ENCODE peak calls at places on chromosomes 16 and 17, in five cellular contexts. One of them, this sample, is unnamed.
A peak's percentile ranks its signal among the peaks of the same experiment; 100 is the strongest.

GRCh38 chr16:66741131-66741900 is 10.1 kb downstream of the DYNC1LI2 start:
- DNase-seq in GM12878: no peak
- DNase-seq in SK-N-SH: peak; percentile 79
- DNase-seq in K562: peak; percentile 40
- DNase-seq in HepG2: peak; percentile 20
- DNase-seq in this sample: peak; percentile 88

GRCh38 chr17:8781784-8782575 is 17.2 kb downstream of the MFSD6L start:
- DNase-seq in GM12878: no peak
- DNase-seq in SK-N-SH: no peak
- DNase-seq in K562: no peak
- DNase-seq in HepG2: no peak
- DNase-seq in this sample: no peak

GRCh38 chr17:15341385-15341849 is at the start of gene TEKT3:
- DNase-seq in GM12878: no peak
- DNase-seq in SK-N-SH: peak; percentile 94
- DNase-seq in K562: peak; percentile 54
- DNase-seq in HepG2: no peak
- DNase-seq in this sample: peak; percentile 55

GRCh38 chr16:56871172-56871593 is 6.2 kb downstream of the SLC12A3 start:
- DNase-seq in GM12878: peak; percentile 49
- DNase-seq in SK-N-SH: peak; percentile 50
- DNase-seq in K562: peak; percentile 23
- DNase-seq in HepG2: peak; percentile 31
- DNase-seq in this sample: peak; percentile 53

GRCh38 chr17:36755586-36755985 is 154.2 kb downstream of the MRM1 start:
- DNase-seq in GM12878: no peak
- DNase-seq in SK-N-SH: peak; percentile 68
- DNase-seq in K562: peak; percentile 70
- DNase-seq in HepG2: peak; percentile 20
- DNase-seq in this sample: no peak

GRCh38 chr17:40553694-40554534 is 11.4 kb downstream of the CCR7 start:
- DNase-seq in GM12878: no peak
- DNase-seq in SK-N-SH: no peak
- DNase-seq in K562: peak; percentile 91
- DNase-seq in HepG2: peak; percentile 48
- DNase-seq in this sample: peak; percentile 43

GRCh38 chr16:55475919-55476318 is 3.1 kb upstream of the MMP2 start:
- DNase-seq in GM12878: no peak
- DNase-seq in SK-N-SH: no peak
- DNase-seq in K562: no peak
- DNase-seq in HepG2: no peak
- DNase-seq in this sample: no peak

GRCh38 chr16:62224810-62225209 is 188.6 kb upstream of the CDH8 start:
- DNase-seq in GM12878: no peak
- DNase-seq in SK-N-SH: no peak
- DNase-seq in K562: no peak
- DNase-seq in HepG2: no peak
- DNase-seq in this sample: no peak

GRCh38 chr17:30344283-30345088 is 10.6 kb upstream of the TMIGD1 start:
- DNase-seq in GM12878: no peak
- DNase-seq in SK-N-SH: peak; percentile 25
- DNase-seq in K562: peak; percentile 59
- DNase-seq in HepG2: peak; percentile 96
- DNase-seq in this sample: peak; percentile 59

GRCh38 chr17:39751637-39752036 is 13.9 kb downstream of the GRB7 start:
- DNase-seq in GM12878: no peak
- DNase-seq in SK-N-SH: peak; percentile 31
- DNase-seq in K562: no peak
- DNase-seq in HepG2: no peak
- DNase-seq in this sample: no peak

GRCh38 chr16:10181196-10182162 is 749 bp downstream of the GRIN2A start:
- DNase-seq in GM12878: no peak
- DNase-seq in SK-N-SH: peak; percentile 91
- DNase-seq in K562: peak; percentile 60
- DNase-seq in HepG2: peak; percentile 38
- DNase-seq in this sample: peak; percentile 11

GRCh38 chr16:31109622-31110021 is 1.4 kb downstream of the BCKDK start:
- DNase-seq in GM12878: no peak
- DNase-seq in SK-N-SH: no peak
- DNase-seq in K562: no peak
- DNase-seq in HepG2: no peak
- DNase-seq in this sample: no peak

GRCh38 chr17:9074106-9074505 is 52.8 kb downstream of the NTN1 start:
- DNase-seq in GM12878: no peak
- DNase-seq in SK-N-SH: no peak
- DNase-seq in K562: no peak
- DNase-seq in HepG2: no peak
- DNase-seq in this sample: no peak

GRCh38 chr17:8520981-8521380 is 85.3 kb downstream of the NDEL1 start:
- DNase-seq in GM12878: no peak
- DNase-seq in SK-N-SH: no peak
- DNase-seq in K562: no peak
- DNase-seq in HepG2: no peak
- DNase-seq in this sample: no peak

GRCh38 chr17:17675925-17676534 is 5.2 kb upstream of the RAI1 start:
- DNase-seq in GM12878: no peak
- DNase-seq in SK-N-SH: no peak
- DNase-seq in K562: no peak
- DNase-seq in HepG2: no peak
- DNase-seq in this sample: peak; percentile 52

GRCh38 chr16:15031596-15031995 is 24.3 kb downstream of the NTAN1 start:
- DNase-seq in GM12878: no peak
- DNase-seq in SK-N-SH: no peak
- DNase-seq in K562: no peak
- DNase-seq in HepG2: no peak
- DNase-seq in this sample: no peak

GRCh38 chr17:32820440-32820839 is 56.5 kb downstream of the MYO1D start:
- DNase-seq in GM12878: no peak
- DNase-seq in SK-N-SH: no peak
- DNase-seq in K562: no peak
- DNase-seq in HepG2: no peak
- DNase-seq in this sample: no peak

GRCh38 chr17:32822996-32823395 is 53.9 kb downstream of the MYO1D start:
- DNase-seq in GM12878: no peak
- DNase-seq in SK-N-SH: peak; percentile 16
- DNase-seq in K562: no peak
- DNase-seq in HepG2: no peak
- DNase-seq in this sample: no peak

GRCh38 chr17:32815460-32815859 is 61.5 kb downstream of the MYO1D start:
- DNase-seq in GM12878: no peak
- DNase-seq in SK-N-SH: no peak
- DNase-seq in K562: no peak
- DNase-seq in HepG2: no peak
- DNase-seq in this sample: no peak

GRCh38 chr17:32819787-32820186 is 57.1 kb downstream of the MYO1D start:
- DNase-seq in GM12878: no peak
- DNase-seq in SK-N-SH: no peak
- DNase-seq in K562: no peak
- DNase-seq in HepG2: no peak
- DNase-seq in this sample: no peak

GRCh38 chr17:32819035-32819434 is 57.9 kb downstream of the MYO1D start:
- DNase-seq in GM12878: no peak
- DNase-seq in SK-N-SH: peak; percentile 32
- DNase-seq in K562: peak; percentile 81
- DNase-seq in HepG2: no peak
- DNase-seq in this sample: no peak
- H3K9ac ChIP-seq in GM12878: no peak overlapping the region
- H3K9ac ChIP-seq in SK-N-SH: no peak overlapping the region
- H3K9ac ChIP-seq in K562: peak overlapping the region; percentile 2
- H3K9ac ChIP-seq in HepG2: no peak overlapping the region
- H3K9ac ChIP-seq in this sample: no peak overlapping the region

GRCh38 chr17:11035681-11036080 is 197.8 kb upstream of the PIRT start:
- DNase-seq in GM12878: no peak
- DNase-seq in SK-N-SH: no peak
- DNase-seq in K562: no peak
- DNase-seq in HepG2: no peak
- DNase-seq in this sample: no peak

GRCh38 chr17:11026903-11027302 is 189.0 kb upstream of the PIRT start:
- DNase-seq in GM12878: no peak
- DNase-seq in SK-N-SH: no peak
- DNase-seq in K562: no peak
- DNase-seq in HepG2: no peak
- DNase-seq in this sample: no peak

GRCh38 chr17:11028349-11028748 is 190.5 kb upstream of the PIRT start:
- DNase-seq in GM12878: no peak
- DNase-seq in SK-N-SH: no peak
- DNase-seq in K562: no peak
- DNase-seq in HepG2: no peak
- DNase-seq in this sample: no peak

DNA sequence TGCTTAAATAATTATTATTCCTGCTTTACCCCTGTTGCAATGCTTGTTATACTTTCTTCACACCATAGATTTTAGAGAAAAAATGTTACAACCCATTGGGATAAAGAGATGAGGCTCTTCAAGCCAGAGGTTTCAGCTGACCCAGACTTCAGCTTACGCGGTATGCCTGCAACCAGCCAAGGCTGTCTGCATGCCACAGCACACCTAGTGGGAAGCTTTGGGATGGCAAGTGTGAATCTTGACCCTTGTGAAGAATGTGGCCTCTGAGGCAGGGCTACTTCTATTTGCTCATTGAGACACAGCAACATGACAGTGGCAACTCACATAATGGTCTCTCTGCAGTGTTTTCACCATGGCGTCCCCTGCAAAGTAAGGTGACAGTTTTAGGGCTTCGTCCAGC is 193.9 kb upstream of the PIRT start:
- DNase-seq in GM12878: no peak
- DNase-seq in SK-N-SH: no peak
- DNase-seq in K562: peak; percentile 2
- DNase-seq in HepG2: no peak
- DNase-seq in this sample: no peak
- TF ChIP-seq SMC3 in GM12878: no peak
- TF ChIP-seq SMC3 in SK-N-SH: no peak
- TF ChIP-seq SMC3 in K562: no peak
- TF ChIP-seq SMC3 in HepG2: no peak
- TF ChIP-seq SMC3 in this sample: no peak

GRCh38 chr17:4944163-4944553 is 4.1 kb downstream of the RNF167 start:
- DNase-seq in GM12878: no peak
- DNase-seq in SK-N-SH: no peak
- DNase-seq in K562: no peak
- DNase-seq in HepG2: no peak
- DNase-seq in this sample: no peak

GRCh38 chr17:4942760-4943508 is 2.9 kb downstream of the RNF167 start:
- DNase-seq in GM12878: no peak
- DNase-seq in SK-N-SH: no peak
- DNase-seq in K562: no peak
- DNase-seq in HepG2: no peak
- DNase-seq in this sample: no peak

GRCh38 chr17:4945176-4945943 is 3.0 kb downstream of the PFN1 start:
- DNase-seq in GM12878: peak; percentile 65
- DNase-seq in SK-N-SH: no peak
- DNase-seq in K562: peak; percentile 87
- DNase-seq in HepG2: peak; percentile 59
- DNase-seq in this sample: peak; percentile 93

GRCh38 chr17:4945944-4946280 is 2.4 kb downstream of the PFN1 start:
- DNase-seq in GM12878: no peak
- DNase-seq in SK-N-SH: no peak
- DNase-seq in K562: no peak
- DNase-seq in HepG2: no peak
- DNase-seq in this sample: no peak

DNA sequence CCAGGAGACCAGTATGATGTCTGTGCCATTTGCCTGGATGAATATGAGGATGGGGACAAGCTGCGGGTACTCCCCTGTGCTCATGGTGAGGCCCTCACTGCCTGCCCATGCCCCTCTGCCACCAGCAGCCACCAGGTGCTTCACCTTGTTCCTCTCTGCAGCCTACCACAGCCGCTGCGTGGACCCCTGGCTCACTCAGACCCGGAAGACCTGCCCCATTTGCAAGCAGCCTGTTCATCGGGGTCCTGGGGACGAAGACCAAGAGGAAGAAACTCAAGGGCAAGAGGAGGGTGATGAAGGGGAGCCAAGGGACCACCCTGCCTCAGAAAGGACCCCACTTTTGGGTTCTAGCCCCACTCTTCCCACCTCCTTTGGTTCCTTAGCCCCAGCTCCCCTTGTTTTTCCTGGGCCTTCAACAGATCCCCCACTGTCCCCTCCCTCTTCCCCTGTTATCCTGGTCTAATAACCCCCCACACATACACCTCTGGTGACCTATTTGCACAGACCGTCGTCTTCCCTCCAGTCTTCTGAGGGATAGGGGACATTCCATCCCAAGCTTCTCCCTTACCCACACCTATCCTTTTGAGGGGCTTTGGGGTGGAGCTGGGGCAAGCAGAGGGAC is 3.7 kb downstream of the PFN1 start:
- DNase-seq in GM12878: no peak
- DNase-seq in SK-N-SH: no peak
- DNase-seq in K562: no peak
- DNase-seq in HepG2: no peak
- DNase-seq in this sample: no peak
- H3K9ac ChIP-seq in GM12878: peak overlapping the region; percentile 100
- H3K9ac ChIP-seq in SK-N-SH: peak overlapping the region; percentile 41
- H3K9ac ChIP-seq in K562: peak overlapping the region; percentile 73
- H3K9ac ChIP-seq in HepG2: no peak overlapping the region
- H3K9ac ChIP-seq in this sample: peak overlapping the region; percentile 20

GRCh38 chr16:50372611-50373344 is 4.0 kb upstream of the BRD7 start:
- DNase-seq in GM12878: no peak
- DNase-seq in SK-N-SH: peak; percentile 58
- DNase-seq in K562: no peak
- DNase-seq in HepG2: peak; percentile 71
- DNase-seq in this sample: peak; percentile 61
- TF ChIP-seq SMC3 in GM12878: no peak
- TF ChIP-seq SMC3 in SK-N-SH: no peak
- TF ChIP-seq SMC3 in K562: no peak
- TF ChIP-seq SMC3 in HepG2: no peak
- TF ChIP-seq SMC3 in this sample: no peak

GRCh38 chr17:44854201-44854600 is 6.5 kb downstream of the HIGD1B start:
- DNase-seq in GM12878: no peak
- DNase-seq in SK-N-SH: no peak
- DNase-seq in K562: no peak
- DNase-seq in HepG2: no peak
- DNase-seq in this sample: no peak
- H3K9ac ChIP-seq in GM12878: no peak overlapping the region
- H3K9ac ChIP-seq in SK-N-SH: no peak overlapping the region
- H3K9ac ChIP-seq in K562: no peak overlapping the region
- H3K9ac ChIP-seq in HepG2: no peak overlapping the region
- H3K9ac ChIP-seq in this sample: no peak overlapping the region

GRCh38 chr17:65060855-65061254 is 4.3 kb upstream of the GNA13 start:
- DNase-seq in GM12878: no peak
- DNase-seq in SK-N-SH: no peak
- DNase-seq in K562: no peak
- DNase-seq in HepG2: no peak
- DNase-seq in this sample: no peak

GRCh38 chr17:65066858-65067257 is 10.3 kb upstream of the GNA13 start:
- DNase-seq in GM12878: no peak
- DNase-seq in SK-N-SH: no peak
- DNase-seq in K562: no peak
- DNase-seq in HepG2: peak; percentile 15
- DNase-seq in this sample: no peak

GRCh38 chr17:65062168-65062915 is 5.8 kb upstream of the GNA13 start:
- DNase-seq in GM12878: no peak
- DNase-seq in SK-N-SH: peak; percentile 57
- DNase-seq in K562: peak; percentile 52
- DNase-seq in HepG2: peak; percentile 41
- DNase-seq in this sample: no peak

GRCh38 chr17:65061621-65062020 is 5.1 kb upstream of the GNA13 start:
- DNase-seq in GM12878: no peak
- DNase-seq in SK-N-SH: no peak
- DNase-seq in K562: no peak
- DNase-seq in HepG2: no peak
- DNase-seq in this sample: no peak

GRCh38 chr17:65064452-65065019 is 8.0 kb upstream of the GNA13 start:
- DNase-seq in GM12878: no peak
- DNase-seq in SK-N-SH: no peak
- DNase-seq in K562: peak; percentile 67
- DNase-seq in HepG2: peak; percentile 88
- DNase-seq in this sample: peak; percentile 88
- TF ChIP-seq SMC3 in GM12878: no peak
- TF ChIP-seq SMC3 in SK-N-SH: no peak
- TF ChIP-seq SMC3 in K562: no peak
- TF ChIP-seq SMC3 in HepG2: no peak
- TF ChIP-seq SMC3 in this sample: no peak

This sample was measured in IMR-90.